ENCODE peak calls at places on chromosomes 13 and 19, in ten cellular contexts. R is hepatocyte; D is HepG2; H is mesendoderm; Q is mammary epithelial cell; V is heart left ventricle; I is AG04450; O is neural progenitor cell; M is psoas muscle; Y is naive thymus-derived CD4-positive, alpha-beta T cell. G is an unnamed sample.
A peak's percentile ranks its signal among the peaks of the same experiment; 100 is the strongest.

GRCh38 chr13:21138561-21138960 is 37.8 kb downstream of the SKA3 start:
- DNase-seq in D (no peak), I (no peak), R (no peak), Q (no peak), H (no peak), V (no peak), M (no peak), O (no peak), Y (no peak), G (no peak)

GRCh38 chr19:11410682-11411081 is 8.4 kb downstream of the RGL3 start:
- DNase-seq in D (no peak), O (no peak), R (no peak), Q (peak; percentile 36), I (no peak), H (peak; percentile 87), V (no peak), Y (no peak), M (no peak), G (no peak)

GRCh38 chr19:45413497-45413896 is 7.1 kb downstream of the POLR1G start:
- DNase-seq in H (no peak), Q (no peak), V (no peak), M (no peak), D (no peak), R (no peak), I (no peak), Y (no peak), O (no peak), G (no peak)

GRCh38 chr13:110306340-110306959 is 507 bp downstream of the COL4A1 start:
- DNase-seq in Q (no peak), H (peak; percentile 62), M (no peak), D (no peak), R (peak; percentile 41), V (no peak), I (no peak), O (peak; percentile 69), Y (no peak), G (peak; percentile 83)

GRCh38 chr19:3284759-3285646 is 60.5 kb downstream of the CELF5 start:
- DNase-seq in M (peak; percentile 40), R (peak; percentile 93), I (peak; percentile 11), H (peak; percentile 96), O (peak; percentile 97), Q (peak; percentile 66), D (peak; percentile 87), V (no peak), Y (peak; percentile 49), G (peak; percentile 97)

GRCh38 chr13:36997716-36998427 is 1.3 kb downstream of the ALG5 start:
- DNase-seq in R (no peak), D (no peak), Y (no peak), M (no peak), O (no peak), H (no peak), V (no peak), I (no peak), Q (peak; percentile 1), G (no peak)

GRCh38 chr13:27403727-27404385 is 20.6 kb upstream of the GTF3A start:
- DNase-seq in V (no peak), Q (no peak), H (no peak), I (no peak), D (peak; percentile 71), Y (no peak), M (no peak), O (no peak), R (peak; percentile 35), G (no peak)

GRCh38 chr19:47729468-47729798 is 15.9 kb upstream of the NOP53 start:
- DNase-seq in V (peak; percentile 73), H (peak; percentile 96), R (peak; percentile 87), O (peak; percentile 33), I (no peak), Q (peak; percentile 95), M (peak; percentile 64), Y (no peak), D (no peak), G (peak; percentile 79)

GRCh38 chr13:114259974-114260373 is 21.4 kb upstream of the UPF3A start:
- DNase-seq in Q (no peak), R (no peak), O (no peak), H (no peak), I (no peak), D (no peak), M (no peak), Y (no peak), V (no peak), G (no peak)

GRCh38 chr19:46635920-46636761 is at the start of gene GNG8:
- DNase-seq in Y (no peak), D (no peak), H (no peak), M (no peak), R (no peak), I (no peak), O (peak; percentile 72), V (no peak), Q (no peak), G (peak; percentile 90)

GRCh38 chr19:13986348-13986904 is 19.7 kb downstream of the RFX1 start:
- DNase-seq in M (peak; percentile 87), Q (no peak), Y (peak; percentile 97), H (peak; percentile 93), O (peak; percentile 55), V (peak; percentile 91), R (peak; percentile 42), I (peak; percentile 52), D (no peak), G (peak; percentile 97)

GRCh38 chr19:3239367-3239766 is 14.9 kb downstream of the CELF5 start:
- DNase-seq in M (no peak), I (no peak), R (no peak), Y (no peak), O (no peak), D (no peak), Q (no peak), H (no peak), V (no peak), G (no peak)

GRCh38 chr19:6500837-6501739 is 1.0 kb downstream of the TUBB4A start:
- DNase-seq in Y (no peak), I (no peak), D (no peak), V (no peak), O (no peak), Q (no peak), M (no peak), R (no peak), H (no peak), G (peak; percentile 50)

GRCh38 chr19:40054632-40055031 is 1.4 kb downstream of the ZNF780B start:
- DNase-seq in V (no peak), I (no peak), Y (no peak), D (no peak), Q (no peak), M (no peak), H (no peak), O (no peak), R (no peak), G (no peak)

DNA sequence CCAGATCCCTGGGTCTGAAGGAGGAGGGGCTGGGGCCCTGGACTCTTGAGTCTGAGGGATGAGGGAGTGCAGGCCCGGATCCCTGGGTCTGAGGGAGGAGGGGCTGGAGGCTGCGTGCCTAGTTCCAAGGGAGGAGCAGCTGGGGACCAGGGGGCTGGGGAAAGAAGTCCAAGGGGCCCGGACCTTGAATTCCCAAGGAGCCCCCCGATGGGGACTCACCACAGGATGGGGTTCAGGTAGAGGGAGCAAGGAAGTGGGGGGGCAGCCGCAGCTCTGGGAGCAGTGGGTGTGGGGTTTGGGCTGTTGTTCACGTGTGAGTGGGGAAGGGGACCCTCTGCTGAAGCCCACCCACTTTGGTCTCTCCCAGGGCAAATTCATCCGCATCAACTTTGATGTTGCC is 23.1 kb downstream of the MYH14 start:
- DNase-seq in Q (no peak), M (no peak), I (no peak), Y (no peak), V (no peak), R (no peak), O (no peak), H (no peak), D (no peak), G (no peak)
- H3K4me3 ChIP-seq in Q (no peak overlapping the region), M (no peak overlapping the region), I (no peak overlapping the region), Y (no peak overlapping the region), V (no peak overlapping the region), R (no peak overlapping the region), O (no peak overlapping the region), H (no peak overlapping the region), D (no peak overlapping the region), G (no peak overlapping the region)

GRCh38 chr13:71922191-71922590 is 55.2 kb upstream of the DACH1 start:
- DNase-seq in D (no peak), Q (no peak), R (no peak), V (no peak), O (no peak), M (no peak), H (no peak), Y (no peak), I (no peak), G (no peak)
- H3K27me3 ChIP-seq in D (no peaks in the 10 kb centered on the region), Q (no peaks in the 10 kb centered on the region), R (no peaks in the 10 kb centered on the region), V (no peaks in the 10 kb centered on the region), O (no peaks in the 10 kb centered on the region), M (no peaks in the 10 kb centered on the region), H (no peaks in the 10 kb centered on the region), Y (no peaks in the 10 kb centered on the region), I (no peaks in the 10 kb centered on the region), G (no peaks in the 10 kb centered on the region)

GRCh38 chr13:107582171-107582570 is 633.2 kb downstream of the LIG4 start:
- DNase-seq in M (no peak), V (no peak), Q (no peak), R (no peak), I (no peak), Y (no peak), H (no peak), O (no peak), D (no peak), G (no peak)

GRCh38 chr13:107586216-107586615 is 629.1 kb downstream of the LIG4 start:
- DNase-seq in R (no peak), D (no peak), H (no peak), O (no peak), M (no peak), I (peak; percentile 33), Q (no peak), V (no peak), Y (no peak), G (no peak)

GRCh38 chr13:107581009-107581408 is 634.3 kb downstream of the LIG4 start:
- DNase-seq in V (no peak), Q (no peak), R (no peak), D (no peak), O (peak; percentile 51), Y (no peak), M (no peak), I (no peak), H (peak; percentile 34), G (no peak)

GRCh38 chr13:107587681-107588080 is 627.7 kb downstream of the LIG4 start:
- DNase-seq in O (no peak), D (no peak), Y (no peak), V (no peak), Q (no peak), H (no peak), R (no peak), M (no peak), I (no peak), G (no peak)

GRCh38 chr13:107585466-107585865 is 629.9 kb downstream of the LIG4 start:
- DNase-seq in R (no peak), I (no peak), M (no peak), H (no peak), O (no peak), D (no peak), Q (no peak), Y (no peak), V (no peak), G (no peak)
- H3K4me3 ChIP-seq in R (no peak overlapping the region), I (no peak overlapping the region), M (no peak overlapping the region), H (no peak overlapping the region), O (no peak overlapping the region), D (no peak overlapping the region), Q (no peak overlapping the region), Y (no peak overlapping the region), V (no peak overlapping the region), G (no peak overlapping the region)

DNA sequence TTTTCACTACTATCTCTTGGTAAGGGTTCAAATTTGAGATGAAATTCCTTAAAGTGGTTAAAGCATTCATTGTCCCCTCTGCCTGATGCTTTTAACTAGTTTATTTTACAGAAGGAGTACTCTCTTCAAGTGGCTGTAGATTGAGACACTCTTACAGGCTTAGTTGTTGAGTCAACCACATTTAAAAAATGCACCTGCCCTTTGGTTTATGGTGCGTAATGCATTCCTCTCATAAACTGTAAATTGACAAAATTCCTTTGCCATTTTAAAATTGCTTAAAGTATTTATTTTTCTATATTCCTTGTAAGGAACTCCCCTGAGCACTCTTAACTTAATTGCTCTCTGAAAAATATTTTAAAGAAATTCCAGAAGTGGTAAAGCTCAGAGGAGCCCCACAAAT is 826 bp upstream of the GPC5 start:
- DNase-seq in V (no peak), Q (no peak), M (no peak), D (no peak), Y (no peak), H (no peak), R (no peak), O (no peak), I (no peak), G (no peak)
- H3K27me3 ChIP-seq in V (peaks cover 70% of the 10 kb centered on the region), Q (peaks cover 8% of the 10 kb centered on the region), M (peaks cover 47% of the 10 kb centered on the region), D (peaks cover 11% of the 10 kb centered on the region), Y (no peaks in the 10 kb centered on the region), H (peaks cover 16% of the 10 kb centered on the region), R (peaks cover 61% of the 10 kb centered on the region), O (peaks cover 99% of the 10 kb centered on the region), I (peaks cover 20% of the 10 kb centered on the region), G (peaks cover 35% of the 10 kb centered on the region)